ENCODE peak calls at places on chromosomes 11 and 22, in five cellular contexts. O, G, A, Y and Q are unnamed samples.
A peak's percentile ranks its signal among the peaks of the same experiment; 100 is the strongest.

GRCh38 chr11:9148727-9149126 is 57.3 kb upstream of the SCUBE2 start:
- DNase-seq in O (no peak), G (no peak), A (no peak), Y (no peak), Q (no peak)

GRCh38 chr11:66068923-66069714 is 953 bp upstream of the PACS1 start:
- DNase-seq in Y (no peak), G (no peak), A (peak; percentile 57), O (peak; percentile 75), Q (peak; percentile 80)

GRCh38 chr22:46119729-46120419 is 30.5 kb upstream of the PPARA start:
- DNase-seq in Y (no peak), A (no peak), O (peak; percentile 91), G (no peak), Q (peak; percentile 95)

GRCh38 chr11:37115963-37116362 is 517.9 kb upstream of the RAG2 start:
- DNase-seq in Y (no peak), O (no peak), A (peak; percentile 6), G (no peak), Q (no peak)

GRCh38 chr22:37157516-37158289 is 8.0 kb upstream of the IL2RB start:
- DNase-seq in Y (no peak), A (no peak), G (no peak), O (no peak), Q (no peak)

GRCh38 chr22:19990609-19991394 is 25.8 kb downstream of the ARVCF start:
- DNase-seq in Y (no peak), A (no peak), G (no peak), O (no peak), Q (no peak)

GRCh38 chr11:10076458-10077141 is 217.4 kb downstream of the SBF2 start:
- DNase-seq in O (peak; percentile 10), Y (no peak), A (peak; percentile 80), G (peak; percentile 24), Q (no peak)

GRCh38 chr11:86248609-86249008 is 4.1 kb downstream of the EED start:
- DNase-seq in G (no peak), O (no peak), Y (no peak), A (no peak), Q (no peak)

GRCh38 chr11:89327885-89328284 is 150.2 kb downstream of the TYR start:
- DNase-seq in Y (no peak), A (peak; percentile 37), O (no peak), G (no peak), Q (no peak)

GRCh38 chr22:20771918-20772625 is 1.8 kb upstream of the SERPIND1 start:
- DNase-seq in Y (no peak), G (no peak), O (no peak), A (no peak), Q (no peak)

GRCh38 chr22:45235851-45236342 is 4.8 kb downstream of the KIAA0930 start:
- DNase-seq in A (no peak), O (no peak), Y (no peak), G (no peak), Q (no peak)

GRCh38 chr11:115170133-115170815 is 333.9 kb downstream of the CADM1 start:
- DNase-seq in Y (no peak), O (peak; percentile 44), A (peak; percentile 71), G (no peak), Q (peak; percentile 54)

GRCh38 chr11:122807731-122808485 is 30.4 kb upstream of the CRTAM start:
- DNase-seq in Y (no peak), O (no peak), G (no peak), A (no peak), Q (peak; percentile 40)

GRCh38 chr11:67644042-67644441 is 4.5 kb upstream of the TBX10 start:
- DNase-seq in G (no peak), O (no peak), Y (no peak), A (peak; percentile 39), Q (no peak)

GRCh38 chr11:115623021-115623451 is 118.8 kb upstream of the CADM1 start:
- DNase-seq in Y (no peak), G (no peak), A (no peak), O (peak; percentile 96), Q (peak; percentile 96)

GRCh38 chr11:69630009-69630870 is 10.7 kb upstream of the CCND1 start:
- DNase-seq in Y (no peak), G (no peak), A (peak; percentile 74), O (no peak), Q (peak; percentile 23)

GRCh38 chr11:18461909-18462308 is 6.3 kb downstream of the LDHAL6A start:
- DNase-seq in G (no peak), A (no peak), O (no peak), Y (no peak), Q (no peak)

GRCh38 chr11:7578276-7578955 is 64.6 kb downstream of the PPFIBP2 start:
- DNase-seq in G (no peak), O (no peak), A (no peak), Y (no peak), Q (no peak)

GRCh38 chr22:27115816-27116256 is 458.4 kb downstream of the MIAT start:
- DNase-seq in G (no peak), Y (no peak), A (no peak), O (peak; percentile 72), Q (peak; percentile 56)

GRCh38 chr11:57200937-57201336 is 19.2 kb downstream of the LRRC55 start:
- DNase-seq in Y (no peak), A (no peak), O (no peak), G (no peak), Q (no peak)

GRCh38 chr22:46887978-46888377 is 125.5 kb downstream of the TBC1D22A start:
- DNase-seq in O (no peak), A (no peak), G (no peak), Y (no peak), Q (no peak)

GRCh38 chr22:19514831-19515565 is 9.2 kb downstream of the CLDN5 start:
- DNase-seq in G (no peak), Y (no peak), O (no peak), A (no peak), Q (peak; percentile 31)

GRCh38 chr22:48422900-48423480 is 1404.7 kb downstream of the BRD1 start:
- DNase-seq in A (no peak), Y (no peak), G (no peak), O (no peak), Q (no peak)

GRCh38 chr22:19855504-19856409 is 1.1 kb upstream of the GNB1L start:
- DNase-seq in G (no peak), Y (peak; percentile 27), A (peak; percentile 91), O (peak; percentile 61), Q (peak; percentile 57)

GRCh38 chr11:117192401-117192875 is 6.7 kb upstream of the TAGLN start:
- DNase-seq in Y (no peak), A (no peak), G (no peak), O (no peak), Q (no peak)

GRCh38 chr11:134483857-134484256 is 71.8 kb upstream of the B3GAT1 start:
- DNase-seq in G (no peak), O (no peak), Y (no peak), A (no peak), Q (no peak)

GRCh38 chr22:27487600-27488450 is 313.7 kb downstream of the MN1 start:
- DNase-seq in A (no peak), Y (no peak), O (no peak), G (no peak), Q (no peak)

GRCh38 chr11:112025682-112026081 is 474 bp downstream of the DLAT start:
- DNase-seq in O (peak; percentile 27), G (no peak), Y (no peak), A (peak; percentile 68), Q (peak; percentile 33)

GRCh38 chr11:126384449-126385070 is 29.1 kb downstream of the ST3GAL4 start:
- DNase-seq in G (no peak), Y (no peak), O (no peak), A (no peak), Q (no peak)

GRCh38 chr22:36872084-36872483 is 11.3 kb downstream of the NCF4 start:
- DNase-seq in A (no peak), O (no peak), Y (no peak), G (no peak), Q (no peak)

GRCh38 chr11:111912535-111912934 is at the start of gene HSPB2:
- DNase-seq in G (no peak), O (no peak), Y (no peak), A (no peak), Q (no peak)

GRCh38 chr11:107785401-107785800 is 73.2 kb downstream of the SLC35F2 start:
- DNase-seq in G (no peak), Y (no peak), O (no peak), A (no peak), Q (peak; percentile 13)